ENCODE peak calls at places on chromosomes 13 and 19, in nine cellular contexts. A is A549; Q is nephron progenitor cell; D is HEK293T; P is astrocyte of the spinal cord; L is HCEC 1CT; F is hippocampal formation; C is NCI-H2107; I is activated CD8-positive, alpha-beta T cell treated with anti-CD3 and anti-CD28 coated beads for 36 hours. E is an unnamed sample.

GRCh38 chr19:50926144-50926543 is 14.9 kb upstream of the KLK4 start:
- DNase-seq in P (no peak), A (no peak), C (no peak), D (no peak), I (no peak), L (no peak), Q (no peak), F (no peak), E (no peak)

GRCh38 chr13:50682966-50683365 is 160.5 kb downstream of the DLEU7 start:
- DNase-seq in C (no peak), L (no peak), D (no peak), Q (no peak), I (no peak), A (no peak), F (no peak), P (no peak), E (no peak)

GRCh38 chr19:46030861-46031550 is 8.2 kb upstream of the PGLYRP1 start:
- DNase-seq in L (no peak), D (no peak), I (no peak), Q (no peak), C (no peak), A (no peak), F (no peak), P (no peak), E (no peak)

GRCh38 chr19:21256722-21257121 is 72.5 kb downstream of the ZNF708 start:
- DNase-seq in A (peak), F (no peak), I (no peak), C (no peak), D (no peak), P (no peak), Q (no peak), L (no peak), E (peak)

GRCh38 chr19:37251308-37252229 is 33.6 kb downstream of the ZNF383 start:
- DNase-seq in A (peak), D (peak), C (peak), I (peak), P (peak), F (peak), Q (no peak), L (peak), E (no peak)

GRCh38 chr13:100130092-100130491 is 41.2 kb downstream of the PCCA start:
- DNase-seq in P (peak), C (no peak), D (no peak), Q (no peak), I (no peak), F (peak), A (no peak), L (no peak), E (no peak)

GRCh38 chr19:45115809-45116615 is 23.0 kb downstream of the PPP1R37 start:
- DNase-seq in A (no peak), L (no peak), C (peak), Q (no peak), P (no peak), I (no peak), D (no peak), F (no peak), E (no peak)

GRCh38 chr19:35123573-35123972 is 8.0 kb downstream of the FXYD3 start:
- DNase-seq in A (no peak), F (peak), I (no peak), C (no peak), P (no peak), D (no peak), Q (no peak), L (no peak), E (no peak)

GRCh38 chr13:26964278-26965057 is 203.9 kb upstream of the GPR12 start:
- DNase-seq in D (no peak), L (no peak), I (no peak), F (no peak), C (peak), P (no peak), A (no peak), Q (no peak), E (no peak)

GRCh38 chr19:2962018-2962670 is 15.2 kb upstream of the TLE6 start:
- DNase-seq in L (peak), A (peak), P (peak), C (peak), I (peak), F (peak), Q (peak), D (peak), E (no peak)

E was measured in iPS DF 6.9.